ENCODE peak calls at places on chromosomes 3 and 15, in four cellular contexts. C is HepG2, T is HCT116, H is GM12878. I is an unnamed sample.

GRCh38 chr3:128554100-128554464 is 61.1 kb upstream of the GATA2 start:
- DNase-seq in C (peak), T (no peak), H (no peak), I (peak)

GRCh38 chr3:9901967-9902366 is 681 bp upstream of the IL17RE start:
- DNase-seq in C (no peak), T (no peak), H (no peak), I (no peak)

GRCh38 chr15:40367038-40367672 is 9.1 kb downstream of the DISP2 start:
- DNase-seq in C (no peak), T (no peak), H (no peak), I (no peak)

GRCh38 chr3:71189480-71189879 is 394.0 kb downstream of the FOXP1 start:
- DNase-seq in C (no peak), T (no peak), H (no peak), I (no peak)

GRCh38 chr3:35648347-35648746 is 9.0 kb downstream of the ARPP21 start:
- DNase-seq in C (no peak), T (no peak), H (no peak), I (peak)

GRCh38 chr15:29934251-29934650 is 112.0 kb upstream of the TJP1 start:
- DNase-seq in C (no peak), T (no peak), H (no peak), I (peak)

GRCh38 chr3:97971679-97972567 is at the start of gene RIOX2:
- DNase-seq in C (peak), T (peak), H (peak), I (peak)

GRCh38 chr3:171374661-171375285 is 85.4 kb downstream of the TNIK start:
- DNase-seq in C (no peak), T (peak), H (no peak), I (no peak)

GRCh38 chr3:197186887-197187588 is 111.4 kb downstream of the DLG1 start:
- DNase-seq in C (peak), T (peak), H (peak), I (peak)

GRCh38 chr3:45560270-45561020 is 34.1 kb upstream of the LIMD1 start:
- DNase-seq in C (no peak), T (no peak), H (no peak), I (no peak)

GRCh38 chr15:59017459-59017858 is 30.0 kb downstream of the RNF111 start:
- DNase-seq in C (no peak), T (no peak), H (no peak), I (no peak)

GRCh38 chr15:99167201-99167600 is 62.3 kb downstream of the SYNM start:
- DNase-seq in C (no peak), T (no peak), H (no peak), I (no peak)

GRCh38 chr15:62739507-62739906 is 303.0 kb upstream of the TPM1 start:
- DNase-seq in C (no peak), T (no peak), H (no peak), I (no peak)

GRCh38 chr3:69290430-69290829 is 95.5 kb downstream of the FRMD4B start:
- DNase-seq in C (no peak), T (no peak), H (no peak), I (no peak)

GRCh38 chr3:69646287-69647067 is 92.8 kb upstream of the MITF start:
- DNase-seq in C (no peak), T (no peak), H (no peak), I (no peak)

GRCh38 chr15:91892417-91892816 is 38.9 kb downstream of the SLCO3A1 start:
- DNase-seq in C (no peak), T (no peak), H (no peak), I (no peak)

GRCh38 chr3:16214366-16214765 is 39.9 kb downstream of the GALNT15 start:
- DNase-seq in C (no peak), T (no peak), H (no peak), I (no peak)

GRCh38 chr15:66145242-66146182 is 108.0 kb downstream of the MEGF11 start:
- DNase-seq in C (no peak), T (no peak), H (no peak), I (no peak)

GRCh38 chr15:73426458-73426994 is 16.4 kb upstream of the REC114 start:
- DNase-seq in C (no peak), T (no peak), H (no peak), I (no peak)

GRCh38 chr3:178381555-178381954 is 154.7 kb upstream of the KCNMB2 start:
- DNase-seq in C (no peak), T (no peak), H (no peak), I (no peak)

GRCh38 chr15:60476713-60477112 is 2.2 kb downstream of the ICE2 start:
- DNase-seq in C (peak), T (no peak), H (no peak), I (no peak)

GRCh38 chr3:65730449-65730848 is 308.3 kb downstream of the MAGI1 start:
- DNase-seq in C (no peak), T (no peak), H (no peak), I (no peak)

GRCh38 chr15:65659502-65660052 is 37.8 kb downstream of the SLC24A1 start:
- DNase-seq in C (no peak), T (no peak), H (no peak), I (no peak)

GRCh38 chr3:180913582-180914404 is 1.3 kb downstream of the FXR1 start:
- DNase-seq in C (no peak), T (no peak), H (no peak), I (no peak)

GRCh38 chr15:81469154-81469553 is 95.1 kb upstream of the TMC3 start:
- DNase-seq in C (no peak), T (no peak), H (no peak), I (no peak)

GRCh38 chr3:169946336-169946735 is 20.3 kb upstream of the SEC62 start:
- DNase-seq in C (no peak), T (no peak), H (no peak), I (no peak)
- TF ChIP-seq CEBPB in C (no peak), T (no peak), H (no peak), I (no peak)

GRCh38 chr3:43298292-43298691 is 12.0 kb downstream of the SNRK start:
- DNase-seq in C (no peak), T (no peak), H (no peak), I (no peak)
- TF ChIP-seq REST in C (no peak), T (no peak), H (no peak), I (no peak)

DNA sequence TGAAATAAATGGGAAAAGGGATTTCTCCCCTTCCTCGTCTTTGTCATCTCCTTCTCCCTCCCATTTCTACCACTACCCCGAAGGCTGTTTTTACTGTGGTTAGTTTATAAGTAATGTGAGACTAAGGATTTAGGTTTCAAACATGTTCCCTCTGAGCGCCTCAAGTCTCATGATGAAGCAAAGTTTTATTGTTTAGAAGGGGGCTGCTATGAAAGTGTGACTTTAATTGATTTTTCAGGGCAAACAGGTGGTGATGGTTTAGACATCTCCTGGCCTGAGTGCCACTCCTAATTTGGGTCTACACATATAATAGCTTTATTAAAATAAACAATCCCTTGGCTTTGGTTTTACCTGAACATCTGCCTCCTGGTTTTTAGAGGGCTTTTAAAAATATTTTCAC is 185.5 kb downstream of the MCTP2 start:
- DNase-seq in C (no peak), T (no peak), H (no peak), I (no peak)
- TF ChIP-seq CEBPB in C (no peak), T (no peak), H (no peak), I (no peak)

DNA sequence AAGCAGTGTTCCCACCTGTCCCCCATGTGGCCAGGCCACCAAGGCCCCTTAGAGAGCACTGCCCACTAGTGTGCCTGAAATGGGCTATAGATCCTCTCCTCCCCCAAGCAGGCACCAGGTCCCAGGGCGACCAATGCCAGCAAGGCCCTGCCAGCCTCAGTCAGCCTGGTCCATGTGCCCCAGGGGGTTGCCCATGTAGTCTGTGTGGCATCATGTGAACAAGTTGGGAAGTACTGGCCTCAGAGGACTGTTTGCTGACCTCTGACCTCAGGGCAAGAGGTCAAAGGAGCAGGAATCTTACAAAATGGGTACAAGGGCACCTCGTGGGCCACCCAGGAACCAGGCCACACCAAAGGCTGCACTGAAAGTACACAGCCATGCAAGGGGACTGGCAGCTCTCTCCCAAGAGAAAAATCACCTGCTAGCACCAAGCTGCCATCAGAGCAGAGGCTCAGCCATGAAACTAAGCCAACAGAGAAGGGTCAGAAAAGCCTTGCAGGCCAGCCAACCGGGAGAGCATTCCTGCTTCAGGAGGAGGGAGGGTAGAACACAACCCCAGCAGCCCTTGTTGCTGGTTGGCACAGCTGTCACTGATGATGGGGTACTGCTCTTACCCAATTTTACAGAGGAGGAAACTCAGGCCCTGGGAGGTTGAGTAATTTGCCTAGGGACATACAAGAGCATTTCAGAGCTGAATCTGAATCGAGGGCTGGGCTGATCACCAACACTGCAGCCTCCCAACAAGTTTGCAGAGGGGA is 5.2 kb upstream of the FURIN start:
- DNase-seq in C (no peak), T (no peak), H (no peak), I (peak)
- TF ChIP-seq REST in C (no peak), T (no peak), H (no peak), I (no peak)